ENCODE peak calls at places on chromosomes 5 and 9, in nine cellular contexts. J is amygdala; X is brain microvascular endothelial cell; L is activated CD8-positive, alpha-beta memory T cell treated with anti-CD3 and anti-CD28 coated beads, Interleukin-2, amount 50 U/mL, for 4 hours; K is aorta; Y is activated T-cell treated with anti-CD3 and anti-CD28 coated beads, Interleukin-2, amount 50 U/mL, for 48 hours; A is NAMALWA; Q is cardiac muscle cell; O is GM13977. W is an unnamed sample.
A peak's percentile ranks its signal among the peaks of the same experiment; 100 is the strongest.

GRCh38 chr9:124251605-124252366 is 6.0 kb upstream of the NEK6 start:
- DNase-seq in J (no peak), X (peak; percentile 24), L (no peak), K (peak; percentile 62), Y (no peak), A (no peak), Q (no peak), O (no peak), W (no peak)

GRCh38 chr9:78954286-78954685 is 617.5 kb upstream of the TLE4 start:
- DNase-seq in J (no peak), X (no peak), L (no peak), K (no peak), Y (no peak), A (no peak), Q (no peak), O (no peak), W (no peak)

GRCh38 chr5:42557689-42558088 is 134.4 kb downstream of the GHR start:
- DNase-seq in J (no peak), X (no peak), L (no peak), K (no peak), Y (no peak), A (no peak), Q (no peak), O (no peak), W (no peak)

GRCh38 chr9:86405926-86406325 is 51.7 kb upstream of the TUT7 start:
- DNase-seq in J (no peak), X (peak; percentile 88), L (no peak), K (no peak), Y (peak; percentile 35), A (no peak), Q (no peak), O (no peak), W (no peak)

GRCh38 chr5:177306674-177307543 is 3.3 kb downstream of the PRELID1 start:
- DNase-seq in J (no peak), X (peak; percentile 33), L (no peak), K (peak; percentile 57), Y (no peak), A (no peak), Q (no peak), O (no peak), W (no peak)

GRCh38 chr5:143355710-143356109 is 47.8 kb downstream of the NR3C1 start:
- DNase-seq in J (peak; percentile 5), X (peak; percentile 91), L (peak; percentile 54), K (no peak), Y (no peak), A (peak; percentile 53), Q (peak; percentile 9), O (no peak), W (no peak)

GRCh38 chr5:27845248-27845647 is 806.9 kb upstream of the CDH9 start:
- DNase-seq in J (no peak), X (no peak), L (no peak), K (no peak), Y (no peak), A (no peak), Q (no peak), O (no peak), W (no peak)

GRCh38 chr5:28281381-28281780 is 1243.0 kb upstream of the CDH9 start:
- DNase-seq in J (no peak), X (peak; percentile 65), L (no peak), K (no peak), Y (no peak), A (no peak), Q (no peak), O (no peak), W (no peak)

GRCh38 chr5:79590395-79590999 is 21.7 kb upstream of the TENT2 start:
- DNase-seq in J (no peak), X (no peak), L (no peak), K (no peak), Y (no peak), A (no peak), Q (no peak), O (no peak), W (no peak)

GRCh38 chr9:111118256-111118950 is 80.1 kb upstream of the LPAR1 start:
- DNase-seq in J (no peak), X (peak; percentile 56), L (no peak), K (no peak), Y (no peak), A (no peak), Q (no peak), O (no peak), W (no peak)

GRCh38 chr9:137295313-137296213 is 6.5 kb downstream of the NRARP start:
- DNase-seq in J (no peak), X (no peak), L (peak; percentile 52), K (no peak), Y (peak; percentile 80), A (peak; percentile 51), Q (peak; percentile 64), O (peak; percentile 96), W (peak; percentile 64)

GRCh38 chr5:133827001-133827400 is 141.4 kb downstream of the C5orf15 start:
- DNase-seq in J (no peak), X (no peak), L (no peak), K (peak; percentile 38), Y (no peak), A (no peak), Q (no peak), O (no peak), W (no peak)

GRCh38 chr9:91131433-91131839 is 230.3 kb downstream of the AUH start:
- DNase-seq in J (no peak), X (peak; percentile 96), L (peak; percentile 47), K (no peak), Y (peak; percentile 83), A (no peak), Q (no peak), O (no peak), W (peak; percentile 74)

GRCh38 chr5:98705841-98706240 is 67.6 kb upstream of the RGMB start:
- DNase-seq in J (no peak), X (no peak), L (no peak), K (no peak), Y (no peak), A (no peak), Q (no peak), O (no peak), W (no peak)

GRCh38 chr9:126635661-126636439 is 22.1 kb downstream of the LMX1B start:
- DNase-seq in J (no peak), X (no peak), L (no peak), K (no peak), Y (no peak), A (peak; percentile 21), Q (no peak), O (no peak), W (no peak)

GRCh38 chr9:133955821-133956411 is 36.2 kb downstream of the VAV2 start:
- DNase-seq in J (no peak), X (no peak), L (peak; percentile 27), K (peak; percentile 75), Y (peak; percentile 37), A (peak; percentile 80), Q (peak; percentile 72), O (peak; percentile 84), W (no peak)

GRCh38 chr5:82147860-82148573 is 130.1 kb downstream of the RPS23 start:
- DNase-seq in J (no peak), X (peak; percentile 47), L (no peak), K (no peak), Y (no peak), A (no peak), Q (no peak), O (no peak), W (no peak)

GRCh38 chr5:116764941-116765340 is 190.3 kb upstream of the SEMA6A start:
- DNase-seq in J (no peak), X (no peak), L (no peak), K (no peak), Y (no peak), A (no peak), Q (no peak), O (no peak), W (no peak)

GRCh38 chr9:10835791-10836463 is 223.1 kb upstream of the PTPRD start:
- DNase-seq in J (no peak), X (no peak), L (no peak), K (peak; percentile 44), Y (no peak), A (no peak), Q (no peak), O (no peak), W (no peak)

GRCh38 chr5:140258016-140258415 is 44.9 kb downstream of the PFDN1 start:
- DNase-seq in J (no peak), X (no peak), L (no peak), K (no peak), Y (no peak), A (no peak), Q (no peak), O (no peak), W (no peak)

GRCh38 chr5:36417668-36418067 is 116.0 kb upstream of the RANBP3L start:
- DNase-seq in J (no peak), X (no peak), L (no peak), K (no peak), Y (no peak), A (no peak), Q (peak; percentile 39), O (no peak), W (no peak)

GRCh38 chr9:92384373-92384772 is 20.0 kb downstream of the OGN start:
- DNase-seq in J (no peak), X (no peak), L (no peak), K (no peak), Y (no peak), A (no peak), Q (no peak), O (no peak), W (no peak)

GRCh38 chr5:157148734-157149615 is 6.3 kb upstream of the MED7 start:
- DNase-seq in J (peak; percentile 10), X (peak; percentile 69), L (peak; percentile 81), K (no peak), Y (peak; percentile 87), A (peak; percentile 88), Q (peak; percentile 82), O (peak; percentile 64), W (no peak)

GRCh38 chr9:138048184-138048583 is 170.6 kb downstream of the CACNA1B start:
- DNase-seq in J (no peak), X (no peak), L (no peak), K (no peak), Y (no peak), A (no peak), Q (no peak), O (no peak), W (no peak)

GRCh38 chr9:23907343-23907742 is 81.3 kb upstream of the ELAVL2 start:
- DNase-seq in J (no peak), X (no peak), L (no peak), K (no peak), Y (no peak), A (no peak), Q (no peak), O (no peak), W (no peak)

GRCh38 chr5:169904059-169904458 is 76.2 kb downstream of the INSYN2B start:
- DNase-seq in J (no peak), X (peak; percentile 17), L (no peak), K (no peak), Y (no peak), A (no peak), Q (no peak), O (peak; percentile 22), W (no peak)

GRCh38 chr5:143019157-143019556 is 249.0 kb downstream of the ARHGAP26 start:
- DNase-seq in J (no peak), X (no peak), L (no peak), K (no peak), Y (no peak), A (no peak), Q (no peak), O (peak; percentile 34), W (no peak)

GRCh38 chr5:142825378-142826089 is 55.4 kb downstream of the ARHGAP26 start:
- DNase-seq in J (no peak), X (no peak), L (no peak), K (peak; percentile 78), Y (no peak), A (no peak), Q (no peak), O (no peak), W (peak; percentile 59)

GRCh38 chr5:1065143-1065750 is 46.6 kb downstream of the SLC12A7 start:
- DNase-seq in J (no peak), X (no peak), L (no peak), K (no peak), Y (no peak), A (no peak), Q (no peak), O (no peak), W (no peak)

GRCh38 chr5:77423022-77423750 is 68.9 kb downstream of the WDR41 start:
- DNase-seq in J (no peak), X (no peak), L (no peak), K (no peak), Y (no peak), A (no peak), Q (no peak), O (no peak), W (no peak)

GRCh38 chr9:81150016-81150625 is 539.2 kb downstream of the TLE1 start:
- DNase-seq in J (no peak), X (no peak), L (no peak), K (no peak), Y (no peak), A (no peak), Q (no peak), O (no peak), W (no peak)